ENCODE peak calls at places on chromosomes 2 and 18, in seven cellular contexts. Z is activated naive CD8-positive, alpha-beta T cell treated with anti-CD3 and anti-CD28 coated beads, Interleukin-2, amount 50 U/mL, for 24 hours; R is kidney epithelial cell; N is T-helper 9 cell; O is nephron progenitor cell; V is astrocyte of the spinal cord; K is HEK293T. E is an unnamed sample.
A peak's percentile ranks its signal among the peaks of the same experiment; 100 is the strongest.

GRCh38 chr2:25074826-25075225 is 33.0 kb downstream of the EFR3B start:
- DNase-seq in Z (no peak), R (no peak), N (no peak), O (no peak), V (no peak), K (no peak), E (no peak)

GRCh38 chr18:75253784-75254183 is 43.2 kb downstream of the TSHZ1 start:
- DNase-seq in Z (no peak), R (no peak), N (no peak), O (no peak), V (peak; percentile 10), K (no peak), E (no peak)

GRCh38 chr2:36416370-36417165 is 61.0 kb downstream of the CRIM1 start:
- DNase-seq in Z (no peak), R (no peak), N (no peak), O (no peak), V (no peak), K (no peak), E (no peak)

GRCh38 chr2:215364157-215365155 is 52.6 kb downstream of the ATIC start:
- DNase-seq in Z (no peak), R (no peak), N (no peak), O (no peak), V (peak; percentile 20), K (no peak), E (no peak)

GRCh38 chr18:39600894-39601293 is 2035.3 kb upstream of the CELF4 start:
- DNase-seq in Z (no peak), R (no peak), N (no peak), O (no peak), V (no peak), K (no peak), E (no peak)

GRCh38 chr2:1782514-1782913 is 38.2 kb upstream of the PXDN start:
- DNase-seq in Z (no peak), R (no peak), N (no peak), O (no peak), V (no peak), K (no peak), E (no peak)

GRCh38 chr2:124633812-124634211 is 608.7 kb downstream of the CNTNAP5 start:
- DNase-seq in Z (no peak), R (no peak), N (no peak), O (no peak), V (no peak), K (no peak), E (no peak)

GRCh38 chr18:11324956-11325873 is 175.8 kb upstream of the PIEZO2 start:
- DNase-seq in Z (no peak), R (peak; percentile 50), N (no peak), O (no peak), V (peak; percentile 91), K (no peak), E (no peak)

E was measured in endothelial cell.